ENCODE peak calls at places on chromosomes 1 and 21, in six cellular contexts. One of them, this sample, is unnamed.

GRCh38 chr1:194698908-194699318 is 1512.5 kb upstream of the B3GALT2 start:
- DNase-seq in cerebellar cortex: no peak
- DNase-seq in NCI-H1092: no peak
- DNase-seq in AG09319: no peak
- DNase-seq in HFF-Myc: no peak
- DNase-seq in stimulated activated CD8-positive, alpha-beta memory T cell treated with anti-CD3 and anti-CD28 coated beads, Interleukin-15, amount 100 ng/mL, for 4 hours: no peak
- DNase-seq in this sample: no peak

GRCh38 chr1:169514566-169515270 is 29.0 kb upstream of the SLC19A2 start:
- DNase-seq in cerebellar cortex: no peak
- DNase-seq in NCI-H1092: no peak
- DNase-seq in AG09319: no peak
- DNase-seq in HFF-Myc: no peak
- DNase-seq in stimulated activated CD8-positive, alpha-beta memory T cell treated with anti-CD3 and anti-CD28 coated beads, Interleukin-15, amount 100 ng/mL, for 4 hours: no peak
- DNase-seq in this sample: no peak

GRCh38 chr1:107181253-107181977 is 40.6 kb downstream of the NTNG1 start:
- DNase-seq in cerebellar cortex: no peak
- DNase-seq in NCI-H1092: no peak
- DNase-seq in AG09319: no peak
- DNase-seq in HFF-Myc: no peak
- DNase-seq in stimulated activated CD8-positive, alpha-beta memory T cell treated with anti-CD3 and anti-CD28 coated beads, Interleukin-15, amount 100 ng/mL, for 4 hours: no peak
- DNase-seq in this sample: no peak

GRCh38 chr1:31515061-31515775 is 61.1 kb upstream of the TINAGL1 start:
- DNase-seq in cerebellar cortex: no peak
- DNase-seq in NCI-H1092: no peak
- DNase-seq in AG09319: no peak
- DNase-seq in HFF-Myc: no peak
- DNase-seq in stimulated activated CD8-positive, alpha-beta memory T cell treated with anti-CD3 and anti-CD28 coated beads, Interleukin-15, amount 100 ng/mL, for 4 hours: no peak
- DNase-seq in this sample: no peak

GRCh38 chr1:80994934-80995333 is 805.8 kb upstream of the ADGRL2 start:
- DNase-seq in cerebellar cortex: no peak
- DNase-seq in NCI-H1092: no peak
- DNase-seq in AG09319: no peak
- DNase-seq in HFF-Myc: no peak
- DNase-seq in stimulated activated CD8-positive, alpha-beta memory T cell treated with anti-CD3 and anti-CD28 coated beads, Interleukin-15, amount 100 ng/mL, for 4 hours: no peak
- DNase-seq in this sample: no peak

GRCh38 chr1:198125995-198126758 is 30.6 kb upstream of the NEK7 start:
- DNase-seq in cerebellar cortex: no peak
- DNase-seq in NCI-H1092: no peak
- DNase-seq in AG09319: peak; percentile 54
- DNase-seq in HFF-Myc: no peak
- DNase-seq in stimulated activated CD8-positive, alpha-beta memory T cell treated with anti-CD3 and anti-CD28 coated beads, Interleukin-15, amount 100 ng/mL, for 4 hours: no peak
- DNase-seq in this sample: no peak

GRCh38 chr1:95257758-95258157 is 23.7 kb downstream of the RWDD3 start:
- DNase-seq in cerebellar cortex: no peak
- DNase-seq in NCI-H1092: no peak
- DNase-seq in AG09319: no peak
- DNase-seq in HFF-Myc: no peak
- DNase-seq in stimulated activated CD8-positive, alpha-beta memory T cell treated with anti-CD3 and anti-CD28 coated beads, Interleukin-15, amount 100 ng/mL, for 4 hours: no peak
- DNase-seq in this sample: no peak

GRCh38 chr1:166903232-166903631 is 27.2 kb upstream of the TADA1 start:
- DNase-seq in cerebellar cortex: no peak
- DNase-seq in NCI-H1092: no peak
- DNase-seq in AG09319: no peak
- DNase-seq in HFF-Myc: no peak
- DNase-seq in stimulated activated CD8-positive, alpha-beta memory T cell treated with anti-CD3 and anti-CD28 coated beads, Interleukin-15, amount 100 ng/mL, for 4 hours: no peak
- DNase-seq in this sample: no peak

GRCh38 chr1:87226341-87226760 is 102.3 kb upstream of the LMO4 start:
- DNase-seq in cerebellar cortex: no peak
- DNase-seq in NCI-H1092: no peak
- DNase-seq in AG09319: peak; percentile 86
- DNase-seq in HFF-Myc: peak; percentile 95
- DNase-seq in stimulated activated CD8-positive, alpha-beta memory T cell treated with anti-CD3 and anti-CD28 coated beads, Interleukin-15, amount 100 ng/mL, for 4 hours: no peak
- DNase-seq in this sample: no peak

GRCh38 chr1:31127266-31127665 is 61.7 kb upstream of the PUM1 start:
- DNase-seq in cerebellar cortex: no peak
- DNase-seq in NCI-H1092: no peak
- DNase-seq in AG09319: peak; percentile 8
- DNase-seq in HFF-Myc: no peak
- DNase-seq in stimulated activated CD8-positive, alpha-beta memory T cell treated with anti-CD3 and anti-CD28 coated beads, Interleukin-15, amount 100 ng/mL, for 4 hours: no peak
- DNase-seq in this sample: no peak

GRCh38 chr1:212412374-212412773 is 2.3 kb downstream of the PACC1 start:
- DNase-seq in cerebellar cortex: no peak
- DNase-seq in NCI-H1092: no peak
- DNase-seq in AG09319: no peak
- DNase-seq in HFF-Myc: no peak
- DNase-seq in stimulated activated CD8-positive, alpha-beta memory T cell treated with anti-CD3 and anti-CD28 coated beads, Interleukin-15, amount 100 ng/mL, for 4 hours: no peak
- DNase-seq in this sample: no peak

GRCh38 chr1:177302365-177303044 is 131.7 kb downstream of the BRINP2 start:
- DNase-seq in cerebellar cortex: no peak
- DNase-seq in NCI-H1092: peak; percentile 4
- DNase-seq in AG09319: no peak
- DNase-seq in HFF-Myc: no peak
- DNase-seq in stimulated activated CD8-positive, alpha-beta memory T cell treated with anti-CD3 and anti-CD28 coated beads, Interleukin-15, amount 100 ng/mL, for 4 hours: no peak
- DNase-seq in this sample: no peak

GRCh38 chr1:67433830-67434229 is 3.6 kb upstream of the SERBP1 start:
- DNase-seq in cerebellar cortex: no peak
- DNase-seq in NCI-H1092: no peak
- DNase-seq in AG09319: no peak
- DNase-seq in HFF-Myc: no peak
- DNase-seq in stimulated activated CD8-positive, alpha-beta memory T cell treated with anti-CD3 and anti-CD28 coated beads, Interleukin-15, amount 100 ng/mL, for 4 hours: no peak
- DNase-seq in this sample: no peak

GRCh38 chr1:24805534-24806301 is 60.5 kb downstream of the CLIC4 start:
- DNase-seq in cerebellar cortex: no peak
- DNase-seq in NCI-H1092: no peak
- DNase-seq in AG09319: peak; percentile 18
- DNase-seq in HFF-Myc: peak; percentile 45
- DNase-seq in stimulated activated CD8-positive, alpha-beta memory T cell treated with anti-CD3 and anti-CD28 coated beads, Interleukin-15, amount 100 ng/mL, for 4 hours: no peak
- DNase-seq in this sample: no peak

GRCh38 chr21:42652527-42653491 is 612 bp upstream of the PDE9A start:
- DNase-seq in cerebellar cortex: peak; percentile 90
- DNase-seq in NCI-H1092: no peak
- DNase-seq in AG09319: no peak
- DNase-seq in HFF-Myc: no peak
- DNase-seq in stimulated activated CD8-positive, alpha-beta memory T cell treated with anti-CD3 and anti-CD28 coated beads, Interleukin-15, amount 100 ng/mL, for 4 hours: no peak
- DNase-seq in this sample: no peak

GRCh38 chr1:170426596-170426995 is 105.4 kb upstream of the GORAB start:
- DNase-seq in cerebellar cortex: no peak
- DNase-seq in NCI-H1092: no peak
- DNase-seq in AG09319: no peak
- DNase-seq in HFF-Myc: no peak
- DNase-seq in stimulated activated CD8-positive, alpha-beta memory T cell treated with anti-CD3 and anti-CD28 coated beads, Interleukin-15, amount 100 ng/mL, for 4 hours: no peak
- DNase-seq in this sample: no peak

GRCh38 chr1:43317817-43318471 is 17.2 kb downstream of the TIE1 start:
- DNase-seq in cerebellar cortex: peak; percentile 86
- DNase-seq in NCI-H1092: no peak
- DNase-seq in AG09319: no peak
- DNase-seq in HFF-Myc: no peak
- DNase-seq in stimulated activated CD8-positive, alpha-beta memory T cell treated with anti-CD3 and anti-CD28 coated beads, Interleukin-15, amount 100 ng/mL, for 4 hours: no peak
- DNase-seq in this sample: no peak

GRCh38 chr1:62285984-62286481 is 33.2 kb downstream of the KANK4 start:
- DNase-seq in cerebellar cortex: peak; percentile 62
- DNase-seq in NCI-H1092: no peak
- DNase-seq in AG09319: no peak
- DNase-seq in HFF-Myc: no peak
- DNase-seq in stimulated activated CD8-positive, alpha-beta memory T cell treated with anti-CD3 and anti-CD28 coated beads, Interleukin-15, amount 100 ng/mL, for 4 hours: no peak
- DNase-seq in this sample: no peak

GRCh38 chr1:44489481-44489880 is 84.4 kb downstream of the RNF220 start:
- DNase-seq in cerebellar cortex: no peak
- DNase-seq in NCI-H1092: no peak
- DNase-seq in AG09319: no peak
- DNase-seq in HFF-Myc: no peak
- DNase-seq in stimulated activated CD8-positive, alpha-beta memory T cell treated with anti-CD3 and anti-CD28 coated beads, Interleukin-15, amount 100 ng/mL, for 4 hours: no peak
- DNase-seq in this sample: no peak

GRCh38 chr1:239723821-239724367 is 337.5 kb downstream of the CHRM3 start:
- DNase-seq in cerebellar cortex: no peak
- DNase-seq in NCI-H1092: no peak
- DNase-seq in AG09319: no peak
- DNase-seq in HFF-Myc: no peak
- DNase-seq in stimulated activated CD8-positive, alpha-beta memory T cell treated with anti-CD3 and anti-CD28 coated beads, Interleukin-15, amount 100 ng/mL, for 4 hours: no peak
- DNase-seq in this sample: no peak

GRCh38 chr21:37904879-37905278 is 11.4 kb downstream of the KCNJ6 start:
- DNase-seq in cerebellar cortex: peak; percentile 96
- DNase-seq in NCI-H1092: peak; percentile 43
- DNase-seq in AG09319: no peak
- DNase-seq in HFF-Myc: no peak
- DNase-seq in stimulated activated CD8-positive, alpha-beta memory T cell treated with anti-CD3 and anti-CD28 coated beads, Interleukin-15, amount 100 ng/mL, for 4 hours: no peak
- DNase-seq in this sample: no peak

GRCh38 chr1:172673761-172674160 is 14.9 kb downstream of the FASLG start:
- DNase-seq in cerebellar cortex: no peak
- DNase-seq in NCI-H1092: no peak
- DNase-seq in AG09319: no peak
- DNase-seq in HFF-Myc: no peak
- DNase-seq in stimulated activated CD8-positive, alpha-beta memory T cell treated with anti-CD3 and anti-CD28 coated beads, Interleukin-15, amount 100 ng/mL, for 4 hours: no peak
- DNase-seq in this sample: no peak

GRCh38 chr21:46597896-46598343 is 7.0 kb downstream of the S100B start:
- DNase-seq in cerebellar cortex: no peak
- DNase-seq in NCI-H1092: no peak
- DNase-seq in AG09319: no peak
- DNase-seq in HFF-Myc: no peak
- DNase-seq in stimulated activated CD8-positive, alpha-beta memory T cell treated with anti-CD3 and anti-CD28 coated beads, Interleukin-15, amount 100 ng/mL, for 4 hours: no peak
- DNase-seq in this sample: no peak

GRCh38 chr1:243727503-243728191 is 122.4 kb downstream of the AKT3 start:
- DNase-seq in cerebellar cortex: no peak
- DNase-seq in NCI-H1092: no peak
- DNase-seq in AG09319: no peak
- DNase-seq in HFF-Myc: no peak
- DNase-seq in stimulated activated CD8-positive, alpha-beta memory T cell treated with anti-CD3 and anti-CD28 coated beads, Interleukin-15, amount 100 ng/mL, for 4 hours: no peak
- DNase-seq in this sample: no peak

GRCh38 chr1:2594001-2594640 is 7.5 kb downstream of the PRXL2B start:
- DNase-seq in cerebellar cortex: no peak
- DNase-seq in NCI-H1092: no peak
- DNase-seq in AG09319: no peak
- DNase-seq in HFF-Myc: no peak
- DNase-seq in stimulated activated CD8-positive, alpha-beta memory T cell treated with anti-CD3 and anti-CD28 coated beads, Interleukin-15, amount 100 ng/mL, for 4 hours: no peak
- DNase-seq in this sample: peak; percentile 32

GRCh38 chr1:218349365-218350021 is 4.4 kb downstream of the TGFB2 start:
- DNase-seq in cerebellar cortex: no peak
- DNase-seq in NCI-H1092: no peak
- DNase-seq in AG09319: no peak
- DNase-seq in HFF-Myc: no peak
- DNase-seq in stimulated activated CD8-positive, alpha-beta memory T cell treated with anti-CD3 and anti-CD28 coated beads, Interleukin-15, amount 100 ng/mL, for 4 hours: no peak
- DNase-seq in this sample: no peak

GRCh38 chr1:53413175-53414001 is 45.8 kb upstream of the DMRTB1 start:
- DNase-seq in cerebellar cortex: no peak
- DNase-seq in NCI-H1092: no peak
- DNase-seq in AG09319: no peak
- DNase-seq in HFF-Myc: no peak
- DNase-seq in stimulated activated CD8-positive, alpha-beta memory T cell treated with anti-CD3 and anti-CD28 coated beads, Interleukin-15, amount 100 ng/mL, for 4 hours: peak; percentile 30
- DNase-seq in this sample: no peak

This sample was measured in NCI-H1105.